ENCODE peak calls at places on chromosomes 11 and 22, in six cellular contexts. U, K, C, G, I and Y are unnamed samples. For H3K36me3, the result is how much of the 10 kb centered on the place peaks cover.

GRCh38 chr22:19354201-19354600 is 62.7 kb upstream of the CLTCL1 start:
- DNase-seq in U (no peak), K (no peak), C (no peak), G (no peak), I (no peak), Y (no peak)

GRCh38 chr11:22426915-22427314 is 88.7 kb downstream of the SLC17A6 start:
- DNase-seq in U (no peak), K (no peak), C (no peak), G (no peak), I (no peak), Y (no peak)

GRCh38 chr11:20672575-20672974 is 3.2 kb downstream of the NELL1 start:
- DNase-seq in U (no peak), K (no peak), C (peak), G (no peak), I (no peak), Y (no peak)

GRCh38 chr11:3613998-3614741 is 27.6 kb downstream of the ART5 start:
- DNase-seq in U (no peak), K (no peak), C (peak), G (no peak), I (no peak), Y (no peak)

GRCh38 chr11:82523141-82523540 is 210.5 kb downstream of the FAM181B start:
- DNase-seq in U (no peak), K (no peak), C (no peak), G (no peak), I (no peak), Y (peak)

GRCh38 chr11:11988099-11988651 is 20.3 kb downstream of the DKK3 start:
- DNase-seq in U (no peak), K (no peak), C (no peak), G (peak), I (no peak), Y (no peak)

GRCh38 chr11:110524227-110524626 is 94.5 kb downstream of the FDX1 start:
- DNase-seq in U (no peak), K (no peak), C (no peak), G (no peak), I (no peak), Y (no peak)

GRCh38 chr22:32204211-32204855 is 540 bp downstream of the RFPL2 start:
- DNase-seq in U (peak), K (no peak), C (no peak), G (no peak), I (no peak), Y (no peak)

GRCh38 chr11:3641701-3642070 is at the start of gene ART5:
- DNase-seq in U (no peak), K (no peak), C (peak), G (no peak), I (no peak), Y (no peak)

GRCh38 chr11:15451713-15452112 is 337.0 kb downstream of the INSC start:
- DNase-seq in U (no peak), K (no peak), C (no peak), G (no peak), I (no peak), Y (no peak)

GRCh38 chr22:23070418-23071162 is at the start of gene GNAZ:
- DNase-seq in U (no peak), K (no peak), C (peak), G (peak), I (peak), Y (no peak)

GRCh38 chr11:64164392-64165312 is 1.3 kb downstream of the MACROD1 start:
- DNase-seq in U (no peak), K (peak), C (no peak), G (peak), I (no peak), Y (no peak)

GRCh38 chr11:78954261-78954660 is 379.6 kb upstream of the NARS2 start:
- DNase-seq in U (no peak), K (no peak), C (no peak), G (no peak), I (no peak), Y (no peak)

GRCh38 chr11:116750070-116750718 is 22.6 kb downstream of the BUD13 start:
- DNase-seq in U (no peak), K (no peak), C (no peak), G (no peak), I (no peak), Y (no peak)
- H3K36me3 ChIP-seq in U (under half), K (under half), C (under half), G (half or more), I (under half), Y (half or more)

DNA sequence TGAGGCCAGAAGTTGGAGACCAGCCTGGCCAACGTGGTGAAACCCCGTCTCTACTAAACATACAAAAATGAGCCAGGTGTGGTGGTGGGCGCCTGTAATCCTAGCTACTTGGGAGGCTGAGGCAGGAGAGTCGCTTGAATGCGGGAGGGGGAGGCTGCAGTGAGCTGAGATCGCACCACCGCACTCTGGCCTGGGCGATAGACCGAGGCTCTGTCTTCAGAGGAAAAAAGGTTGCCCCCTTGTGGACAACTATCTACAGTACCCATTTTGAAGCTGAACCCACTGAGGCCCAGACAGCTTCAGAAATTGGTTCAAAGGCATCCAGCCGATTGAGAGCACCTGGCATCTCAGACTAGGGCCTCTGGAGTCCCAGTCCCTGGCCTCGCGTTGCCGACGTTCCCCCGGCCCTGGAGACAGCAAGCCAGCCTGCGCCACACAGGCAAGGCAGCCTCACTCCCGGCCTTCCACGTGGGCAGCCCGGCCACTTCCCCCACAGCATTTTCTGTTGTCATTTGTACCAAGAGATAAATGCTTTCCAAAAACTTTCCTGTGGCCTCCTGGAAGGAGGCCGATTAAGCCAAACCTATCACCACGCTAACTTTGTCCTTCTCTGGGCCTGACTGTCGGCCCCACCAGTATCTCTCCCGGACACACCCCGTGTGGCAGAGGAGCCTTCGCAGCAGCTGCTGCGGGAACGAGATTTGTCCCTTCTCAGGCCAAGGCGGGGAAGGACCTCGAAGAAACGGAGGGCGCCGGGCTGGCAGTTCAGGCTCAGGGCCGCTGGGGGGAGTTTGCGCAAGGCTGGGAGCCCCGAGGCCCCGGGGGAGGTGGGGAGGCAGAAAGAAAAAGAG is 82.8 kb downstream of the FLI1 start:
- DNase-seq in U (peak), K (no peak), C (peak), G (peak), I (no peak), Y (no peak)
- H3K4me3 ChIP-seq in U (no peak), K (no peak), C (no peak), G (no peak), I (no peak), Y (no peak)

GRCh38 chr22:25182131-25183110 is 17.2 kb upstream of the CRYBB3 start:
- DNase-seq in U (no peak), K (no peak), C (no peak), G (peak), I (no peak), Y (no peak)
- H3K36me3 ChIP-seq in U (under half), K (under half), C (under half), G (under half), I (under half), Y (under half)

DNA sequence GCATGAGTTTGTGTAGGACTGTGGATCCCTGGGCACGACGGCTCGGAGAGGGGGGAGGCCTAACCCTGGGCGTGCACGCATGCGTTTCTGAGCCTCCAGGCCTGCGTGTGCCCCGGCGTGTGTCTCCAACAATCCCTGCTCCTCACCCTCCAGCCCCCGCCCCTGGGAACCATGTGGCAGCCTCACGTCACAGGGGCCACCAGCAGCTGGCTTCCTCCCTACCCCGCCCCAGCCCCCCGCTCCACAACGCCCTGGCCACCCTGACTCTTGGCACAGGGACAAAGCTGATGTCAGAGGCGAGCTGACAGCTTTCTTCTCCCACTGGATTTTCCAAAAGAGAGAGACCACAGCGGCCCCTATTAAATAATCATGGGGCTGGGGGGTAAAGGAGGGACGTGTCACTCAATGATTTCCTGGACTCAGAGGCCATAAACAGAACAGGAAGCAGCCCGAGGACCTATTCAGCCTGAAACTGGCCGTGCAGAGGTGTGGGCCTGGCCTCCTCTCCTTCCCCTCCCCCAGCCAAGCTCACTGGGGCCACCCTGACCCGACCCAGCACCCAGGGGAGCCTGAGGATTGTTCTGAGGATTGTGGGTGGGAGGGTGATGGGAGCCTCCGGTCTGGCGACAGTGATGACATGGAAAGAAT is 6.8 kb upstream of the LIF start:
- DNase-seq in U (no peak), K (peak), C (no peak), G (peak), I (no peak), Y (no peak)
- H3K4me3 ChIP-seq in U (no peak), K (no peak), C (no peak), G (no peak), I (no peak), Y (no peak)